ENCODE peak calls at places on chromosome 11, in nine cellular contexts. Y is breast epithelium; S is heart right ventricle; B is heart left ventricle; D is fibroblast of lung; O is CD8-positive, alpha-beta memory T cell; E is esophagus muscularis mucosa; Z is GM23338; P is DND-41. R is an unnamed sample.

GRCh38 chr11:126147268-126148111 is 64.0 kb downstream of the RPUSD4 start:
- DNase-seq in O (no peak), S (no peak), P (no peak), B (no peak), Y (no peak), Z (peak; percentile 62), D (no peak), E (no peak), R (no peak)

GRCh38 chr11:105073486-105074200 is 28.5 kb upstream of the CARD16 start:
- DNase-seq in S (no peak), O (no peak), Z (no peak), B (no peak), P (no peak), E (no peak), Y (no peak), D (no peak), R (no peak)

GRCh38 chr11:116984589-116984988 is 113.6 kb downstream of the SIK3 start:
- DNase-seq in P (no peak), D (peak; percentile 99), O (no peak), Z (no peak), S (no peak), E (no peak), B (no peak), Y (no peak), R (no peak)

GRCh38 chr11:65591939-65592814 is 3.4 kb downstream of the KCNK7 start:
- DNase-seq in P (no peak), Z (peak; percentile 90), S (peak; percentile 55), B (no peak), Y (no peak), E (no peak), D (peak; percentile 84), O (no peak), R (no peak)

GRCh38 chr11:107043242-107043991 is 25.1 kb upstream of the GUCY1A2 start:
- DNase-seq in B (no peak), P (no peak), S (no peak), Z (no peak), D (peak; percentile 100), O (no peak), Y (no peak), E (no peak), R (no peak)

GRCh38 chr11:45259607-45260006 is 26.5 kb downstream of the SYT13 start:
- DNase-seq in P (no peak), D (peak; percentile 67), S (no peak), E (no peak), Z (no peak), Y (no peak), O (no peak), B (no peak), R (no peak)

GRCh38 chr11:111726301-111726713 is 39.9 kb downstream of the PPP2R1B start:
- DNase-seq in O (no peak), D (no peak), Z (no peak), Y (no peak), P (no peak), S (no peak), B (no peak), E (no peak), R (no peak)

GRCh38 chr11:69660001-69660500 is 15.1 kb downstream of the LTO1 start:
- DNase-seq in E (no peak), P (no peak), Y (no peak), Z (no peak), D (no peak), O (no peak), B (no peak), S (no peak), R (peak; percentile 13)

GRCh38 chr11:70303070-70303469 is 32.6 kb downstream of the PPFIA1 start:
- DNase-seq in Z (no peak), E (no peak), D (peak; percentile 89), P (no peak), Y (no peak), O (no peak), B (no peak), S (no peak), R (no peak)

GRCh38 chr11:66293352-66293751 is 1.7 kb downstream of the TMEM151A start:
- DNase-seq in E (no peak), P (no peak), Z (no peak), B (no peak), D (no peak), O (no peak), S (no peak), Y (no peak), R (no peak)

GRCh38 chr11:29159552-29160465 is 857.0 kb downstream of the KCNA4 start:
- DNase-seq in D (peak; percentile 68), B (no peak), O (no peak), P (peak; percentile 20), S (no peak), Y (no peak), E (no peak), Z (peak; percentile 84), R (peak; percentile 27)

GRCh38 chr11:81000334-81001100 is 1559.7 kb upstream of the TENM4 start:
- DNase-seq in P (no peak), Y (no peak), D (no peak), B (no peak), E (no peak), Z (no peak), S (no peak), O (no peak), R (no peak)

GRCh38 chr11:131579932-131580387 is 209.5 kb downstream of the NTM start:
- DNase-seq in E (no peak), B (no peak), Z (peak; percentile 87), Y (no peak), D (peak; percentile 97), P (peak; percentile 44), S (no peak), O (no peak), R (no peak)

GRCh38 chr11:133922078-133922870 is 34.5 kb downstream of the IGSF9B start:
- DNase-seq in Z (no peak), Y (no peak), B (no peak), S (no peak), E (no peak), O (no peak), P (no peak), D (no peak), R (no peak)
- H3K36me3 ChIP-seq in Z (peaks cover 12% of the 10 kb centered on the region), Y (no peaks in the 10 kb centered on the region), B (peaks cover 89% of the 10 kb centered on the region), S (no peaks in the 10 kb centered on the region), E (peaks cover 99% of the 10 kb centered on the region), O (no peaks in the 10 kb centered on the region), P (peaks cover 67% of the 10 kb centered on the region), D (no peaks in the 10 kb centered on the region), R (no peaks in the 10 kb centered on the region)

GRCh38 chr11:123187670-123188507 is 7.2 kb downstream of the CLMP start:
- DNase-seq in P (no peak), S (no peak), Z (no peak), Y (no peak), D (peak; percentile 71), E (no peak), O (no peak), B (no peak), R (no peak)
- H3K4me3 ChIP-seq in P (no peak overlapping the region), S (no peak overlapping the region), Z (no peak overlapping the region), Y (peak overlapping the region; percentile 46), D (peak overlapping the region; percentile 28), E (peak overlapping the region; percentile 51), O (no peak overlapping the region), B (no peak overlapping the region), R (no peak overlapping the region)

DNA sequence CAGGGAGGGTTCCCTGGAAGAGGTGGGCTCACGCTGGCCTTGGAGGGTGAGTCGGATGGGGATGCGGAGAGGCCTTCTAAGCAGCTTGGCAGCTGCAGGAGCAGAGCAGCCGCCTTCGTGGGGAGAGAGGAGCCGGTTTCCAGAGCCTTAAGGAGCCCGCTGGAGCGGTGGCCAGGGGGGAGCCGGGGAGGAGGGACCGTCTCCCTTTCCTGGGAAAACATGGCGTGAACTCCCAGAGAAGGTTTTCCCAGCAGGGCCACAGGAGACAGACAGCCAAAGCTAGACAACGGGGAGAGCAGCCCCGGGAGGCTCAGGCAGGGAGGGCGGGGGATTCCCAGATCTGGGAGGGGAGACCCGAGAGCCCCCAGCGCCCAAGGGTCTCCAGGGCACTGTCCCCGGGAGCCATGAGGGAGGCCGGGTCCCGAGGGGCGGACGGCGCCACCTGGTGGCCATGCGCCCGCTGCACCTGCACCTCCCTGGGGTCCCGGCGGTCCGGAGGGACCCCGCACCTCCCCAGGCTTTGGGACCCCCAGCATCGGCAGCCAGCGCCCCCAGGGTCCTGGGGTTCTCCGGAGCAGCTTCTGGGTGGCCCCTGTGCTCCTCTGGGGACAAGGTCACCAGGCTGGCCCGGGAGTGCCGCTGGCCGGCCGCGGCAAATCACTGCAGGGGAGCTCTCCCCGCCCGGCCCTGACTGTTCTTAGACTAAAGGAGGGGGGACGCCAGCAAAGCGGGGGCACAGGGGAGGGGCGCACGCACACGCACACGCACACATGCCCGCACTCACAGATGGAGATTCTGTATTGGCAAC is 2.4 kb upstream of the SYT8 start:
- DNase-seq in E (no peak), Y (no peak), O (peak; percentile 67), B (peak; percentile 57), P (peak; percentile 67), D (peak; percentile 14), S (peak; percentile 73), Z (peak; percentile 70), R (peak; percentile 94)
- H3K4me1 ChIP-seq in E (peaks cover 13% of the 10 kb centered on the region), Y (peaks cover 14% of the 10 kb centered on the region), O (peaks cover 1% of the 10 kb centered on the region), B (peaks cover 2% of the 10 kb centered on the region), P (peaks cover 14% of the 10 kb centered on the region), D (no peaks in the 10 kb centered on the region), S (peaks cover 18% of the 10 kb centered on the region), Z (no peaks in the 10 kb centered on the region), R (peaks cover 46% of the 10 kb centered on the region)

GRCh38 chr11:57302489-57302888 is 22.3 kb downstream of the TNKS1BP1 start:
- DNase-seq in O (no peak), E (no peak), D (no peak), P (no peak), S (no peak), B (no peak), Y (no peak), Z (no peak), R (peak; percentile 26)

GRCh38 chr11:57303990-57304579 is 20.7 kb downstream of the TNKS1BP1 start:
- DNase-seq in O (no peak), Y (no peak), D (peak; percentile 69), Z (no peak), E (no peak), B (peak; percentile 20), S (no peak), P (no peak), R (no peak)

GRCh38 chr11:57303280-57303989 is 21.3 kb downstream of the TNKS1BP1 start:
- DNase-seq in E (no peak), Y (no peak), O (no peak), P (no peak), Z (peak; percentile 45), S (no peak), D (no peak), B (no peak), R (peak; percentile 24)

GRCh38 chr11:57300785-57301184 is 24.0 kb downstream of the TNKS1BP1 start:
- DNase-seq in O (no peak), B (no peak), S (no peak), P (no peak), Y (no peak), E (no peak), D (no peak), Z (no peak), R (peak; percentile 57)

DNA sequence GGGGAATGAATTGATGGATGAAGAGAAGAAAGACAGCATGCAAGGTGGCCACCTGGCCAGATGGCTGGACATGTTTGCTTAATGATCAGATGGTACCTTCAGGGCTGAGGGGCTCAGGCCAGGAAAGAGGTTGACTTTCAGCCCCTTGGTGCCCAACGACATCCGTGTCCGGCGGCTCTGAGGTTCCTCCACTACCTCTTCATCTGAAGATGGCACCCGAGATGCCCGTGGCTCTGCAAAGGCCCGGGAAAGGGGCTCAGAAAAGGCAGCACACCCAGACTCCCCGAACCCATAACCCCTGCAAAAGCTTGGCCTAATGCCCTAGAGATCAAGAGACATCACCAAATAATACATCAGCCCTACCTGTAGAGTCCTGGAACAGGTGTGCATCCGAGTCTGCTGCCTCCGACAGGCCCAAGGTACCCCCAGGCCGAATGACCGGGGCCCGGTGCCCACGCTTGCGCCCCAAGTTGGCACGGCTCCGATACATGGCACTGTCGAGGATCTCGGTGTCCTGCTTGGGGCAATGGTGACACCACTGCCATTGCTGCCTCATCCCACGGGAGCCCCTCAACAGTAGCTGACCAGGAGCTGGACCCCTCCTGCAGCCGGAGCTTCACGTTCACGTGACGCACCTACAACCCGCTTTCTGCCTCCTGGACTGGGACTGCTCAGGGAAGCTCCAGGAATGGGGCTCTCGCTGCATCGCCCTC is 22.9 kb downstream of the TNKS1BP1 start:
- DNase-seq in S (no peak), Z (no peak), P (no peak), Y (no peak), O (no peak), D (no peak), E (no peak), B (no peak), R (peak; percentile 32)
- H3K36me3 ChIP-seq in S (peaks cover 16% of the 10 kb centered on the region), Z (peaks cover 36% of the 10 kb centered on the region), P (peaks cover 43% of the 10 kb centered on the region), Y (peaks cover 24% of the 10 kb centered on the region), O (no peaks in the 10 kb centered on the region), D (peaks cover 44% of the 10 kb centered on the region), E (peaks cover 73% of the 10 kb centered on the region), B (peaks cover 50% of the 10 kb centered on the region), R (no peaks in the 10 kb centered on the region)

R was measured in left lung.